ENCODE peak calls at places on chromosomes 4 and X, in seven cellular contexts. B is sigmoid colon; V is tibial nerve; S is CD8-positive, alpha-beta T cell; X is cardiac muscle cell; A is SK-N-SH; I is thoracic aorta. C is an unnamed sample. For H3K4me1, the result is how much of the 10 kb centered on the place peaks cover.

GRCh38 chr4:47167391-47167790 is 136.0 kb downstream of the GABRB1 start:
- DNase-seq in A (no peak), V (no peak), I (no peak), B (no peak), X (no peak), S (no peak), C (no peak)

GRCh38 chrX:66766318-66766717 is 127.4 kb upstream of the EDA2R start:
- DNase-seq in B (no peak), V (no peak), X (no peak), I (no peak), A (no peak), S (no peak), C (no peak)

GRCh38 chrX:154401918-154402621 is 3.9 kb downstream of the RPL10 start:
- DNase-seq in B (no peak), S (no peak), A (no peak), I (no peak), X (peak), V (no peak), C (no peak)

GRCh38 chr4:141768954-141769353 is 132.6 kb downstream of the IL15 start:
- DNase-seq in V (no peak), I (no peak), A (no peak), S (no peak), B (no peak), X (peak), C (peak)

GRCh38 chr4:5885733-5886132 is 7.2 kb downstream of the CRMP1 start:
- DNase-seq in I (no peak), S (no peak), V (no peak), X (no peak), B (no peak), A (no peak), C (no peak)

GRCh38 chrX:53071064-53071463 is 11.1 kb upstream of the TSPYL2 start:
- DNase-seq in B (peak), V (no peak), S (no peak), I (no peak), A (no peak), X (no peak), C (no peak)

GRCh38 chrX:44874481-44875184 is 1.6 kb downstream of the KDM6A start:
- DNase-seq in B (no peak), X (peak), S (peak), I (no peak), V (peak), A (peak), C (peak)

GRCh38 chr4:509374-509676 is 10.3 kb downstream of the PIGG start:
- DNase-seq in B (no peak), V (no peak), A (no peak), X (no peak), S (no peak), I (no peak), C (no peak)

DNA sequence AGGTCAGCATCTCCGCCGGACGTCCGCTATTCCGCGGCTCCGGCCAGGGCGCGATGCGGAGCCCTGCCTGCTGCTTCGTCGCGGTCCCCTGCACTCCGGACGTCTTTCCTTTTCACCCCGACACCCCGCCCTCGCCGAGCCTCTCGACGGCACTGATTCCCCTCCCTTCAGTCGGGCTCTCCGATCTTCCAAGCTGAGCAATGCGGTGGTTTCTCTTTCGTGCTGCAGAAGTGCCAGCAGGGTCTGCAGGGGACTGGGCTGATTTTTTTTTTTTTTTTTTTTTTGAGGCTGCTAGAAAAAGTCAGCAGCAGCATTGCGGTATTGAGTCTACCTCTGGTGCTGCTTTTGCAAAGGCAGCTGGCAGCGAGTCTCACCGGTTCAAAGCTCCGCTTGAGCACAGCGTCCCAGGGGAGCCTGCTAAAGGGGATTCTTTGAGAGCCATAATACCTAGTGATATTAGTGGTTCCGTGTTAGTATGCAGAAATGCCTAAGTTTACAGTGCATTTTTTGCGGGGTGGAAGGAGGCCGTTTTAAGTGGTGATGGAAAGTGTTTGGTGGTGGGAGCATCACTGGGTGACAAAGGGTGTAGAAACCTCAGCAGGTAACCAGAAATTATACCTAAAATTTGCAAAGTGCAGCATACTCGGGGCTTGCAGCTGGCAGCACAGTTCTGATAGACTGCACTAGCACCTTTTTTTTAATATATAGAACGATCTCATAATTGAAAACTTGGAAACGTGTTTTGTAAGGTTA is 969 bp downstream of the STIM2 start:
- DNase-seq in X (peak), B (peak), I (no peak), V (peak), A (peak), S (peak), C (peak)
- H3K4me1 ChIP-seq in X (under half), B (under half), I (under half), V (under half), A (under half), S (half or more), C (under half)

GRCh38 chr4:36348403-36348938 is 67.1 kb downstream of the DTHD1 start:
- DNase-seq in B (no peak), I (no peak), S (no peak), A (no peak), X (no peak), V (no peak), C (no peak)
- H3K4me1 ChIP-seq in B (under half), I (under half), S (under half), A (under half), X (under half), V (under half), C (under half)

GRCh38 chr4:159107203-159107921 is 4.5 kb downstream of the RAPGEF2 start:
- DNase-seq in S (no peak), A (no peak), I (no peak), B (no peak), V (no peak), X (no peak), C (no peak)

GRCh38 chr4:159103406-159104131 is 690 bp downstream of the RAPGEF2 start:
- DNase-seq in S (peak), A (peak), X (peak), I (peak), B (peak), V (peak), C (peak)

GRCh38 chr4:159105063-159105414 is 2.2 kb downstream of the RAPGEF2 start:
- DNase-seq in I (no peak), B (no peak), S (no peak), V (no peak), A (no peak), X (no peak), C (no peak)

GRCh38 chr4:159106636-159107035 is 3.8 kb downstream of the RAPGEF2 start:
- DNase-seq in A (no peak), B (no peak), S (no peak), I (no peak), X (no peak), V (no peak), C (no peak)

DNA sequence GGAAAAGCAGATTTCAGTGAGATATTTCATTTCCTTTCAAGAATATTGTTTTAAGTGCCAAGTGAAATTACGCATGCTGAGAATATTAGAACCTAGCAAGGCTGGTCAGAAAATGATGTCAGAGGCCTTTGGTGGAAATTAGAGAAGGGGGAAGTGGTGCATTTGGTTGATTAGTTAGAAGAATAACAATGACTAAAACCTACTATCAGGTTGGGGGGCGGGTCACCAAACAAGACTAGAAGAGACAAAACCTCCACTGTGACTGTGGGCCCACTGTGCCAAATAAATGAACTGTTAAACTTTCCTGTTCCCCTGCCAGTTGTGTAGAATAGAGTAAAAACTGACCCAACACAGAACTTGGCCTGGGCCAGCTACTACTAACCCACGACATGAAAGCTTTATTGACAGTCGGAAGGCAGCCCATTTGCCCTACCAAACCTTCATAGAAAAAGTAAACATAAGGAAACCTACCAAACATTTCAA is 2.9 kb downstream of the RAPGEF2 start:
- DNase-seq in V (peak), X (peak), I (peak), B (no peak), S (no peak), A (no peak), C (peak)
- H3K4me1 ChIP-seq in V (under half), X (under half), I (half or more), B (under half), S (under half), A (under half), C (under half)

DNA sequence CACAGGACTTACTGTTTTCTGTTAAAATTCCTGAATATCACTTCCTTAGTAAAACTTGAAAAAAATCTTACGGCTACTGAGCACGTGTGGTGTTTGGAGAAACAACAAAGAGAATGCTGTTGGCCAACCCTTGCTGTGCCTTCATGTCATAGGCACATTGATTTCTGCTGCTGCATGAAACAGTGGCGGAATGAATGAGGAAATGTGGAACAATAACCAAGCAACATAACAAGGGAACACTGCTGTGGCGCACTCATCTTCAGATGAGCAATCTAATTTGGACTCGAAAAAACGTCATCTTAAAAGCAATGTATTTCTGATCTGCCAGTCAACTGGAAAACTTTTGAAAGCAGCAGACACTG is 51.5 kb downstream of the PROM1 start:
- DNase-seq in B (no peak), A (no peak), V (no peak), X (no peak), S (no peak), I (no peak), C (no peak)
- H3K4me1 ChIP-seq in B (under half), A (under half), V (under half), X (under half), S (under half), I (under half), C (half or more)

GRCh38 chrX:20352504-20352903 is 85.8 kb upstream of the RPS6KA3 start:
- DNase-seq in I (no peak), S (no peak), V (no peak), A (no peak), X (no peak), B (no peak), C (no peak)
- H3K4me1 ChIP-seq in I (under half), S (under half), V (under half), A (under half), X (under half), B (under half), C (under half)

DNA sequence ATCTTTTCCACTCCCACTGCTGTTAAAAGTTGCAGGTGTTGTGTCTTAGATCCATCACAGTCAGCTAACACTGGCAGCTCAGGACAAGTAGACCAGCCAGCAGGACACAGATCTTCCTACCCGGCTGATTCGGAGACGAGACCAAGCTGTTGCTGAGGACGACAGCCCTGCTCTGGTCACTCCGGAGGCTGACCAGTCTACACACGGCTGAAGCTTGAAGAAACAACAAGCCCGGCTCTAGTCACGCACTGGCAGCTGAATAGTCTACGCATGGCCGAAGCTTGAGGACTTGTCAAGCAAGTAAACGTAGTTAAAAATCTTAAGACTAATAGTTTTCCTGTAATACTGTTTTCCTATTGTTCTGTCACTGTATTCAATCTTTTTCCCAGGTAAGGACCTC is 1.8 kb downstream of the ACOX3 start:
- DNase-seq in X (no peak), I (no peak), B (no peak), V (no peak), A (no peak), S (no peak), C (no peak)
- H3K4me1 ChIP-seq in X (half or more), I (half or more), B (half or more), V (under half), A (under half), S (half or more), C (under half)

GRCh38 chr4:140096483-140096861 is 57.5 kb downstream of the MAML3 start:
- DNase-seq in S (no peak), V (no peak), X (no peak), I (no peak), B (no peak), A (no peak), C (no peak)
- H3K4me1 ChIP-seq in S (half or more), V (under half), X (half or more), I (half or more), B (under half), A (half or more), C (under half)

DNA sequence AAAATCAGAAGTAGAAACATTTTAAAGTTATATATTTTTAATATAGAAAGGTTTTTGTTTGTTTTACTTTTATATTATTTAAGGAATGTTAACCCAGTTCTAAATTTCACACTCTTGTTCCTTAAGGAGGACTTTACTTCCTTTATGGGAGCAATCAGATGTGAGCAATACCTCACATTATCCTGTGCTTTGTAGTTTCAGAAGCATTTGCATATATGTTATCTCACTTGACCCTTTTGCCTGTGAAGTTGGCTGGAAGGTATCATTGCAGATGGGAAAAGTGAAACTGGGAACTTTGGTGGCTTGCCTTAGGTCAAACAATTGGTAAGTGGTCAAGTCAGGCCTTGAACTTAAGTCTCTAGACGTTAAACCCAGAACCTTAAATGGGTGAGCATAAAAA is 90.5 kb downstream of the AREG start:
- DNase-seq in X (no peak), B (no peak), A (no peak), S (no peak), I (no peak), V (no peak), C (no peak)
- H3K4me1 ChIP-seq in X (under half), B (under half), A (under half), S (under half), I (under half), V (under half), C (under half)

C was measured in GM23338.